ENCODE peak calls at places on chromosomes 2 and 18, in six cellular contexts. W, C, K, U, I and D are unnamed samples.

GRCh38 chr2:37816036-37816435 is 109.1 kb upstream of the RMDN2 start:
- DNase-seq in W (no peak), C (no peak), K (no peak), U (no peak), I (no peak), D (no peak)

GRCh38 chr18:55577812-55578539 is 10.0 kb downstream of the TCF4 start:
- DNase-seq in W (no peak), C (no peak), K (peak; percentile 61), U (no peak), I (no peak), D (no peak)

GRCh38 chr2:238420878-238421694 is 5.6 kb upstream of the ASB1 start:
- DNase-seq in W (peak; percentile 78), C (no peak), K (no peak), U (no peak), I (no peak), D (peak; percentile 33)

GRCh38 chr18:27695509-27695908 is 481.4 kb downstream of the CDH2 start:
- DNase-seq in W (no peak), C (no peak), K (no peak), U (no peak), I (no peak), D (no peak)

GRCh38 chr2:148819019-148819418 is 56.0 kb upstream of the KIF5C start:
- DNase-seq in W (no peak), C (no peak), K (no peak), U (no peak), I (no peak), D (no peak)

GRCh38 chr2:168346725-168347477 is 99.5 kb upstream of the STK39 start:
- DNase-seq in W (peak; percentile 72), C (peak; percentile 62), K (peak; percentile 69), U (peak; percentile 53), I (peak; percentile 33), D (no peak)

GRCh38 chr2:191688934-191689695 is 11.2 kb downstream of the NABP1 start:
- DNase-seq in W (no peak), C (peak; percentile 76), K (no peak), U (peak; percentile 57), I (no peak), D (peak; percentile 32)

GRCh38 chr2:44635725-44636124 is 274.0 kb downstream of the CAMKMT start:
- DNase-seq in W (no peak), C (no peak), K (no peak), U (no peak), I (no peak), D (no peak)

GRCh38 chr2:202135111-202135874 is 62.2 kb downstream of the KIAA2012 start:
- DNase-seq in W (no peak), C (no peak), K (no peak), U (no peak), I (no peak), D (no peak)

GRCh38 chr2:191382801-191383200 is 137.6 kb downstream of the MYO1B start:
- DNase-seq in W (no peak), C (peak; percentile 87), K (no peak), U (no peak), I (no peak), D (no peak)

GRCh38 chr18:12301263-12302005 is 6.6 kb upstream of the TUBB6 start:
- DNase-seq in W (no peak), C (no peak), K (no peak), U (no peak), I (no peak), D (no peak)

GRCh38 chr2:204268458-204268857 is 276.8 kb upstream of the PARD3B start:
- DNase-seq in W (no peak), C (no peak), K (no peak), U (no peak), I (no peak), D (no peak)

GRCh38 chr2:211093743-211094303 is 537.4 kb downstream of the CPS1 start:
- DNase-seq in W (no peak), C (peak; percentile 62), K (peak; percentile 3), U (peak; percentile 39), I (no peak), D (no peak)

GRCh38 chr2:7999683-8000476 is 682.0 kb upstream of the ID2 start:
- DNase-seq in W (no peak), C (peak; percentile 27), K (no peak), U (no peak), I (no peak), D (no peak)

GRCh38 chr18:48943333-48943732 is 7.4 kb downstream of the SMAD7 start:
- DNase-seq in W (no peak), C (no peak), K (no peak), U (no peak), I (no peak), D (no peak)

GRCh38 chr2:171909261-171909660 is 13.0 kb upstream of the HAT1 start:
- DNase-seq in W (no peak), C (no peak), K (no peak), U (no peak), I (no peak), D (no peak)

GRCh38 chr2:142866426-142866825 is 11.0 kb upstream of the KYNU start:
- DNase-seq in W (no peak), C (no peak), K (no peak), U (no peak), I (no peak), D (no peak)

GRCh38 chr18:78199002-78199401 is 780.6 kb upstream of the SALL3 start:
- DNase-seq in W (no peak), C (no peak), K (no peak), U (no peak), I (no peak), D (no peak)

GRCh38 chr2:55391155-55391554 is 28.5 kb downstream of the CCDC88A start:
- DNase-seq in W (peak; percentile 21), C (peak; percentile 31), K (no peak), U (no peak), I (no peak), D (no peak)

GRCh38 chr18:22170421-22171262 is 1.3 kb downstream of the GATA6 start:
- DNase-seq in W (no peak), C (peak; percentile 13), K (peak; percentile 39), U (no peak), I (no peak), D (no peak)

GRCh38 chr2:106201656-106202055 is 7.6 kb upstream of the UXS1 start:
- DNase-seq in W (no peak), C (no peak), K (no peak), U (no peak), I (no peak), D (no peak)

GRCh38 chr2:106195456-106195855 is 1.4 kb upstream of the UXS1 start:
- DNase-seq in W (no peak), C (no peak), K (no peak), U (no peak), I (no peak), D (no peak)

GRCh38 chr2:106193977-106194778 is at the start of gene UXS1:
- DNase-seq in W (peak; percentile 99), C (peak; percentile 98), K (peak; percentile 99), U (peak; percentile 93), I (peak; percentile 94), D (peak; percentile 95)

GRCh38 chr2:106195996-106196395 is 1.9 kb upstream of the UXS1 start:
- DNase-seq in W (no peak), C (no peak), K (no peak), U (no peak), I (no peak), D (no peak)

DNA sequence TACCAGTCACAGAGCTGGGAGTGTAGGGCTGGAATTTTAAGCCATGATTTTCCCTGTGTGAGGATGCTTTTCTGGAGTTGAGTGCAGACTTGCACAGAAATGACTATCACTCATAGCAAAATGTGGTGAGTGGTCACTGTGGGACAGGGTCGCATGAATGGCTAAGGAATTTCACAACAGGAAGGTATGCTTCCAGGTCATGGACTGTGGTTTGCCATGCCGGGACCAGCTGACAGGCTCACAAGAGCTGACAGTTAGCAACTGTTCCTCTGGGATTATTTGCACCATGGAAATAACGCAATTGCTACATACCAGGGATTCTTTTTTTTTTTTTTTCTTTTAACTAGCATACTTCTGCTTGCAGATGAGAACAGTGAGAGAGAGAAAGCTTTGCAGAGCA is 3.8 kb upstream of the UXS1 start:
- DNase-seq in W (no peak), C (peak; percentile 93), K (no peak), U (no peak), I (no peak), D (no peak)
- TF ChIP-seq YY1 in W (no peak), C (no peak), K (no peak), U (no peak), I (no peak), D (no peak)

GRCh38 chr2:159933040-159933726 is 129.2 kb downstream of the PLA2R1 start:
- DNase-seq in W (no peak), C (no peak), K (no peak), U (no peak), I (no peak), D (no peak)
- H3K4me3 ChIP-seq in W (no peak overlapping the region), C (no peak overlapping the region), K (no peak overlapping the region), U (no peak overlapping the region), I (no peak overlapping the region), D (no peak overlapping the region)

DNA sequence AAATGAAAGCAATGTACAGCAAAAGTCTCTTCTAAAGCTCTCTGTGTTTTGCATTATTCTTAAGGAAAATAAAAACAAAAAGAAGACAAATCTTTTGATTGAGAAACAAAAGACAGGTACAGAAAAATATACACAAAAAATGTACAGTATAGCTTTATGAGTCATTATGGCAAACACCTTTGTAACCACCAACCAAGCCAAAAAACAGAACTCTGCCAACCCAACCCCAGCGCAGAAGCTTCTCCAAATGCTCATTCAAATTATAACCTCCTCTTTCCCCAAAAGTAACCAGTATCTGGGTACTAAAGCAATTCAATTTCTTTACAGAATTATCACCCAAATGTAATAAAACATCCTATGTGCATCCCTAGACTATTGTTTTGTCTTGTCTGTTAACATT is 255.9 kb upstream of the STON1 start:
- DNase-seq in W (no peak), C (no peak), K (no peak), U (no peak), I (no peak), D (no peak)
- TF ChIP-seq YY1 in W (no peak), C (no peak), K (no peak), U (no peak), I (no peak), D (no peak)

GRCh38 chr2:119718391-119719260 is 39.6 kb downstream of the TMEM177 start:
- DNase-seq in W (no peak), C (no peak), K (no peak), U (no peak), I (no peak), D (no peak)

GRCh38 chr2:119712571-119712970 is 33.6 kb downstream of the TMEM177 start:
- DNase-seq in W (no peak), C (no peak), K (no peak), U (no peak), I (no peak), D (no peak)

GRCh38 chr2:119719261-119719627 is 40.2 kb downstream of the TMEM177 start:
- DNase-seq in W (no peak), C (no peak), K (no peak), U (no peak), I (no peak), D (no peak)

GRCh38 chr2:119713819-119714490 is 35.0 kb downstream of the TMEM177 start:
- DNase-seq in W (no peak), C (no peak), K (no peak), U (no peak), I (no peak), D (no peak)

GRCh38 chr2:119715409-119716295 is 36.7 kb downstream of the TMEM177 start:
- DNase-seq in W (no peak), C (peak; percentile 38), K (no peak), U (no peak), I (no peak), D (no peak)
- H3K4me3 ChIP-seq in W (no peak overlapping the region), C (peak overlapping the region; percentile 44), K (no peak overlapping the region), U (no peak overlapping the region), I (no peak overlapping the region), D (no peak overlapping the region)

GRCh38 chr2:113901943-113902342 is 12.1 kb downstream of the ACTR3 start:
- DNase-seq in W (no peak), C (no peak), K (no peak), U (no peak), I (no peak), D (no peak)
- TF ChIP-seq YY1 in W (no peak), C (no peak), K (no peak), U (no peak), I (no peak), D (no peak)